ENCODE peak calls at places on chromosomes 2 and 18, in ten cellular contexts. W is OCI-M1; N is substantia nigra; H is stimulated activated CD8-positive, alpha-beta memory T cell treated with anti-CD3 and anti-CD28 coated beads, Interleukin-4, amount 100 ng/mL, for 4 hours; E is SW 1271; C is Caki2; X is RPMI7951; S is GM10248; U is T-helper 17 cell; F is AG08396. Z is an unnamed sample.

GRCh38 chr2:173831312-173832229 is 133.6 kb downstream of the SP3 start:
- DNase-seq in W (no peak), N (no peak), H (no peak), E (no peak), C (no peak), X (no peak), S (no peak), U (no peak), F (peak), Z (peak)

GRCh38 chr2:23828256-23828980 is 98.5 kb downstream of the ATAD2B start:
- DNase-seq in W (peak), N (no peak), H (no peak), E (no peak), C (no peak), X (no peak), S (no peak), U (no peak), F (peak), Z (no peak)

GRCh38 chr2:27083410-27084296 is 2.9 kb upstream of the KHK start:
- DNase-seq in W (no peak), N (no peak), H (no peak), E (no peak), C (no peak), X (no peak), S (no peak), U (no peak), F (no peak), Z (no peak)

GRCh38 chr2:11955314-11955713 is 208.9 kb downstream of the LPIN1 start:
- DNase-seq in W (peak), N (no peak), H (no peak), E (no peak), C (no peak), X (peak), S (no peak), U (no peak), F (no peak), Z (no peak)

GRCh38 chr2:134973241-134974146 is 54.9 kb downstream of the CCNT2 start:
- DNase-seq in W (no peak), N (no peak), H (no peak), E (no peak), C (no peak), X (no peak), S (peak), U (no peak), F (no peak), Z (no peak)

GRCh38 chr2:189559579-189560272 is 20.9 kb downstream of the SLC40A1 start:
- DNase-seq in W (no peak), N (no peak), H (no peak), E (no peak), C (no peak), X (no peak), S (no peak), U (no peak), F (no peak), Z (no peak)

GRCh38 chr2:238974510-238975166 is 126.8 kb downstream of the TWIST2 start:
- DNase-seq in W (no peak), N (peak), H (no peak), E (peak), C (peak), X (peak), S (no peak), U (no peak), F (peak), Z (peak)

GRCh38 chr2:8168876-8169275 is 513.0 kb upstream of the ID2 start:
- DNase-seq in W (no peak), N (no peak), H (no peak), E (no peak), C (no peak), X (no peak), S (no peak), U (no peak), F (no peak), Z (no peak)

GRCh38 chr18:21305621-21306020 is 63.6 kb downstream of the GREB1L start:
- DNase-seq in W (no peak), N (no peak), H (no peak), E (no peak), C (no peak), X (no peak), S (no peak), U (no peak), F (no peak), Z (no peak)

GRCh38 chr2:240460781-240461431 is 25.4 kb downstream of the GPC1 start:
- DNase-seq in W (no peak), N (no peak), H (no peak), E (no peak), C (no peak), X (no peak), S (no peak), U (no peak), F (no peak), Z (no peak)

GRCh38 chr18:33677891-33678290 is 99.9 kb downstream of the ASXL3 start:
- DNase-seq in W (no peak), N (no peak), H (no peak), E (no peak), C (no peak), X (no peak), S (no peak), U (no peak), F (no peak), Z (no peak)

GRCh38 chr2:136005462-136006205 is 20.2 kb upstream of the DARS1 start:
- DNase-seq in W (no peak), N (no peak), H (no peak), E (no peak), C (peak), X (no peak), S (no peak), U (no peak), F (no peak), Z (no peak)

GRCh38 chr18:49464718-49465598 is 4.5 kb upstream of the DYM start:
- DNase-seq in W (peak), N (no peak), H (no peak), E (peak), C (no peak), X (peak), S (no peak), U (no peak), F (no peak), Z (no peak)

GRCh38 chr2:208608436-208608835 is 201.8 kb downstream of the PTH2R start:
- DNase-seq in W (no peak), N (no peak), H (no peak), E (no peak), C (peak), X (no peak), S (no peak), U (no peak), F (no peak), Z (no peak)

GRCh38 chr18:649341-649740 is 8.1 kb upstream of the TYMS start:
- DNase-seq in W (no peak), N (no peak), H (no peak), E (no peak), C (no peak), X (peak), S (no peak), U (no peak), F (no peak), Z (peak)

GRCh38 chr2:112343827-112344585 is 68.6 kb downstream of the ZC3H6 start:
- DNase-seq in W (no peak), N (no peak), H (no peak), E (no peak), C (no peak), X (no peak), S (peak), U (no peak), F (no peak), Z (no peak)

GRCh38 chr2:225456619-225457260 is 57.2 kb downstream of the NYAP2 start:
- DNase-seq in W (peak), N (no peak), H (no peak), E (no peak), C (no peak), X (no peak), S (no peak), U (no peak), F (no peak), Z (no peak)

GRCh38 chr2:68319397-68320117 is at the start of gene CNRIP1:
- DNase-seq in W (peak), N (peak), H (no peak), E (peak), C (peak), X (peak), S (peak), U (no peak), F (peak), Z (peak)

GRCh38 chr2:3628800-3629199 is 29.2 kb upstream of the ALLC start:
- DNase-seq in W (peak), N (no peak), H (no peak), E (no peak), C (no peak), X (no peak), S (no peak), U (no peak), F (no peak), Z (peak)

GRCh38 chr18:58898427-58898826 is 33.8 kb downstream of the ZNF532 start:
- DNase-seq in W (no peak), N (no peak), H (no peak), E (no peak), C (no peak), X (no peak), S (no peak), U (no peak), F (no peak), Z (no peak)

GRCh38 chr2:232854082-232854481 is 16.0 kb upstream of the SNORC start:
- DNase-seq in W (no peak), N (no peak), H (no peak), E (peak), C (peak), X (peak), S (no peak), U (no peak), F (peak), Z (peak)

GRCh38 chr2:150339282-150339681 is 148.2 kb downstream of the RND3 start:
- DNase-seq in W (no peak), N (no peak), H (no peak), E (no peak), C (no peak), X (no peak), S (no peak), U (no peak), F (no peak), Z (no peak)

GRCh38 chr2:38146917-38147307 is 71.0 kb upstream of the CYP1B1 start:
- DNase-seq in W (peak), N (no peak), H (no peak), E (peak), C (peak), X (peak), S (peak), U (no peak), F (peak), Z (peak)

GRCh38 chr18:66043009-66043408 is 292.2 kb downstream of the CDH7 start:
- DNase-seq in W (no peak), N (no peak), H (no peak), E (no peak), C (no peak), X (no peak), S (no peak), U (no peak), F (no peak), Z (no peak)